ENCODE peak calls at places on chromosome 13, in six cellular contexts. G, M, F, O, V and B are unnamed samples.

GRCh38 chr13:109778102-109778542 is 8.3 kb downstream of the IRS2 start:
- DNase-seq in V (no peak), F (no peak), M (no peak), O (no peak), G (peak), B (no peak)

GRCh38 chr13:40152145-40152544 is 496.7 kb downstream of the COG6 start:
- DNase-seq in V (no peak), G (peak), M (no peak), O (no peak), F (no peak), B (no peak)

GRCh38 chr13:101231751-101232428 is 184.4 kb downstream of the NALCN start:
- DNase-seq in O (no peak), M (no peak), G (no peak), F (no peak), V (no peak), B (no peak)

GRCh38 chr13:35292329-35292728 is 184.2 kb downstream of the MAB21L1 start:
- DNase-seq in O (no peak), F (no peak), V (no peak), M (no peak), G (no peak), B (no peak)

GRCh38 chr13:50691682-50692263 is 151.7 kb downstream of the DLEU7 start:
- DNase-seq in O (no peak), F (no peak), M (no peak), G (no peak), V (no peak), B (no peak)

GRCh38 chr13:113756441-113757097 is 2.5 kb upstream of the TMEM255B start:
- DNase-seq in M (no peak), V (no peak), G (peak), F (no peak), O (no peak), B (peak)

GRCh38 chr13:81171065-81171647 is 830.2 kb upstream of the SPRY2 start:
- DNase-seq in G (peak), V (no peak), M (no peak), O (no peak), F (no peak), B (peak)

GRCh38 chr13:44271031-44271433 is 102.6 kb upstream of the SERP2 start:
- DNase-seq in V (no peak), G (peak), F (no peak), M (no peak), O (no peak), B (no peak)